ENCODE peak calls at places on chromosome 21, in ten cellular contexts. V is SJSA1; C is CD8-positive, alpha-beta T cell; E is A549; S is ovary; W is OCI-LY7; N is NT2/D1; G is mucosa of descending colon; D is GM23338; I is A673. X is an unnamed sample. For H3K4me1, the result is how much of the 10 kb centered on the place peaks cover.

GRCh38 chr21:18041012-18041411 is 203.6 kb upstream of the CHODL start:
- DNase-seq in V (no peak), N (peak), D (peak), C (no peak), E (peak), I (peak), G (no peak), S (no peak), W (peak), X (peak)

GRCh38 chr21:33036430-33037162 is 10.9 kb downstream of the OLIG2 start:
- DNase-seq in W (no peak), I (no peak), C (no peak), N (no peak), V (no peak), E (no peak), D (no peak), G (no peak), S (no peak), X (peak)

GRCh38 chr21:28974531-28975227 is 18.0 kb downstream of the LTN1 start:
- DNase-seq in I (no peak), E (no peak), V (no peak), W (no peak), N (no peak), C (no peak), S (no peak), G (no peak), D (no peak), X (no peak)

GRCh38 chr21:39155578-39155977 is 27.7 kb downstream of the PSMG1 start:
- DNase-seq in C (no peak), G (no peak), S (no peak), E (no peak), W (no peak), V (no peak), N (no peak), D (no peak), I (no peak), X (no peak)

GRCh38 chr21:29893687-29894086 is 46.1 kb downstream of the GRIK1 start:
- DNase-seq in E (no peak), W (no peak), D (no peak), G (no peak), N (no peak), I (no peak), C (no peak), S (no peak), V (no peak), X (no peak)

GRCh38 chr21:34625194-34625593 is 10.3 kb upstream of the RCAN1 start:
- DNase-seq in V (no peak), W (no peak), N (no peak), E (no peak), I (no peak), S (no peak), C (no peak), D (no peak), G (no peak), X (no peak)

GRCh38 chr21:32844653-32845443 is 73.3 kb upstream of the PAXBP1 start:
- DNase-seq in E (peak), V (no peak), D (no peak), I (peak), N (no peak), G (no peak), S (no peak), W (no peak), C (no peak), X (no peak)

GRCh38 chr21:31222142-31222541 is 121.9 kb downstream of the TIAM1 start:
- DNase-seq in V (no peak), C (no peak), I (no peak), S (no peak), D (no peak), E (no peak), N (no peak), W (no peak), G (no peak), X (no peak)

GRCh38 chr21:41819236-41819855 is 52.5 kb upstream of the RIPK4 start:
- DNase-seq in C (no peak), N (no peak), E (no peak), D (no peak), V (no peak), G (no peak), W (no peak), S (no peak), I (no peak), X (no peak)

GRCh38 chr21:35350965-35351364 is 301.9 kb upstream of the RUNX1 start:
- DNase-seq in C (no peak), S (no peak), I (no peak), N (no peak), E (no peak), W (no peak), G (no peak), D (no peak), V (no peak), X (no peak)

GRCh38 chr21:33855190-33855589 is 60.4 kb downstream of the ATP5PO start:
- DNase-seq in E (no peak), D (peak), N (no peak), S (no peak), W (peak), G (no peak), I (no peak), C (no peak), V (no peak), X (peak)

GRCh38 chr21:27838585-27838984 is 871.7 kb upstream of the ADAMTS5 start:
- DNase-seq in S (no peak), V (no peak), W (no peak), E (no peak), G (no peak), N (no peak), D (no peak), C (no peak), I (no peak), X (no peak)

GRCh38 chr21:39854572-39854971 is 12.7 kb upstream of the PCP4 start:
- DNase-seq in C (no peak), E (no peak), W (no peak), G (no peak), N (no peak), V (no peak), S (no peak), I (no peak), D (peak), X (no peak)

GRCh38 chr21:39518055-39518844 is 66.5 kb downstream of the SH3BGR start:
- DNase-seq in W (peak), N (peak), D (peak), E (peak), G (no peak), C (peak), V (peak), I (peak), S (no peak), X (peak)

GRCh38 chr21:28776251-28776650 is 216.4 kb downstream of the LTN1 start:
- DNase-seq in W (no peak), G (no peak), V (no peak), S (no peak), N (no peak), C (no peak), I (no peak), D (no peak), E (no peak), X (no peak)

GRCh38 chr21:41715649-41716321 is 51.1 kb downstream of the RIPK4 start:
- DNase-seq in W (no peak), I (no peak), G (no peak), E (peak), V (no peak), S (no peak), C (no peak), N (peak), D (peak), X (peak)

GRCh38 chr21:35025206-35026152 is 23.6 kb downstream of the RUNX1 start:
- DNase-seq in D (no peak), I (no peak), E (no peak), C (no peak), V (no peak), G (no peak), W (no peak), N (no peak), S (no peak), X (peak)

GRCh38 chr21:32826317-32827167 is 55.0 kb upstream of the PAXBP1 start:
- DNase-seq in C (peak), S (peak), G (no peak), I (peak), V (no peak), W (peak), D (peak), N (peak), E (peak), X (peak)

GRCh38 chr21:30354308-30355005 is 6.1 kb upstream of the KRTAP23-1 start:
- DNase-seq in S (no peak), N (no peak), G (no peak), E (no peak), C (no peak), V (no peak), W (no peak), D (no peak), I (no peak), X (no peak)

GRCh38 chr21:35573472-35574389 is 486.6 kb downstream of the SETD4 start:
- DNase-seq in G (no peak), W (no peak), N (no peak), S (no peak), E (no peak), V (no peak), I (no peak), D (no peak), C (no peak), X (no peak)

DNA sequence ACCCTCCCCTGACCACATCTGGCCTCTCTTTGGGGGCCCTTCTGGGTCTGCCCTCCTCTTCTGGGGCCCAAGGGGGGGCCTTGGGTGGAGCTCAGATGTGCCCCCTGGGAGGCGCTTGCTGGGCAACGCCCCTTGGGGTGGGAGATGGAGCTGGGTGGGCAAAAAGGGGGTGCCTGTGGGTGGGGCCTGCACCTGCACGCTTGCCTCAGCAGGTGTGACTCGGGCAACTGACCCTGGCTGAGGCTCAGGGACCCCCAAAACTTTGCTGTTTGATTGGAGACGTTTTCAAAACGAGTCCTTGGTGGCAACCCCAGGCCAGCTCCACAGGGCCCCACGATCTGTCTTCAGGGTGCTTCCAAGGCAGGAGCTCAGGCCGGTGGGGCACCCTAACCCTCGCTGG is 105.3 kb downstream of the SIK1 start:
- DNase-seq in W (no peak), V (no peak), I (no peak), S (peak), C (no peak), N (no peak), D (no peak), E (no peak), G (no peak), X (no peak)
- H3K4me1 ChIP-seq in W (under half), V (under half), I (under half), S (under half), C (under half), N (under half), D (under half), E (under half), G (under half), X (under half)

GRCh38 chr21:44816761-44817505 is 929 bp downstream of the SUMO3 start:
- DNase-seq in G (peak), D (no peak), C (no peak), S (peak), N (no peak), W (no peak), I (no peak), V (no peak), E (no peak), X (no peak)

GRCh38 chr21:44813727-44814126 is 4.1 kb downstream of the SUMO3 start:
- DNase-seq in V (no peak), I (no peak), S (no peak), C (no peak), N (no peak), W (no peak), G (no peak), D (no peak), E (no peak), X (no peak)

GRCh38 chr21:44814498-44815023 is 3.3 kb downstream of the SUMO3 start:
- DNase-seq in G (no peak), N (no peak), D (no peak), W (no peak), E (no peak), C (no peak), I (no peak), S (no peak), V (no peak), X (no peak)

GRCh38 chr21:44815852-44816628 is 1.8 kb downstream of the SUMO3 start:
- DNase-seq in N (no peak), C (no peak), E (no peak), V (no peak), W (no peak), D (no peak), I (no peak), G (no peak), S (peak), X (peak)

DNA sequence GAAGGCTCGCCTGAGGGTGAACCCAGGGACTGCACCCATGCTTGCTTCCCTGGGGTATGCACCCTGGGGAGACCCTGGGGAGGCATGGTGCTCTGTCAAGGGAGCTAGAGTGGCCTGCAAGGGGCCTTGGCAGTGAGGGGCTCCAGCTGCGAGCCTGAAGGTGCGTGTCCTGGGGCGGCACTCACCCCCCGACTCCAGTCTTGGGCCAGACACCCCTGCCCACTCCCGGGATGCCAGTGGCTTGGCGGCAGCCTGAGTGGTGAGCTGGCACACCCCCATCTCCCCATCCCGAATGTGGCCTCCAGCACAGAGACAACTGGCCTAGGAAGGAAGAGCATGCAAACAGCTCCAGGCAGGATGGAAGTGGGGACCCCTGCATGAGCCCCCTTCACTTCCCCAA is 2.6 kb downstream of the SUMO3 start:
- DNase-seq in N (no peak), S (no peak), D (no peak), I (no peak), G (peak), V (no peak), E (no peak), C (no peak), W (no peak), X (peak)
- H3K4me1 ChIP-seq in N (under half), S (under half), D (under half), I (under half), G (under half), V (under half), E (under half), C (under half), W (under half), X (under half)

GRCh38 chr21:45542667-45543370 is 579 bp upstream of the SLC19A1 start:
- DNase-seq in G (peak), W (no peak), S (peak), D (peak), C (no peak), I (no peak), E (no peak), N (no peak), V (peak), X (peak)

GRCh38 chr21:45543710-45544448 is 1.6 kb upstream of the SLC19A1 start:
- DNase-seq in I (no peak), V (peak), D (no peak), G (peak), W (no peak), C (peak), E (no peak), S (peak), N (no peak), X (peak)

GRCh38 chr21:45542242-45542666 is at the start of gene SLC19A1:
- DNase-seq in D (peak), N (no peak), V (peak), I (peak), E (peak), W (peak), S (peak), C (peak), G (peak), X (peak)

GRCh38 chr21:45544449-45545235 is 2.4 kb upstream of the SLC19A1 start:
- DNase-seq in G (no peak), D (no peak), V (peak), E (no peak), W (no peak), N (no peak), I (no peak), C (peak), S (peak), X (peak)

GRCh38 chr21:45543371-45543709 is 1.1 kb upstream of the SLC19A1 start:
- DNase-seq in N (no peak), W (no peak), D (no peak), C (peak), S (peak), E (no peak), V (peak), G (no peak), I (no peak), X (peak)
- H3K4me1 ChIP-seq in N (under half), W (under half), D (under half), C (under half), S (under half), E (under half), V (under half), G (under half), I (under half), X (under half)

DNA sequence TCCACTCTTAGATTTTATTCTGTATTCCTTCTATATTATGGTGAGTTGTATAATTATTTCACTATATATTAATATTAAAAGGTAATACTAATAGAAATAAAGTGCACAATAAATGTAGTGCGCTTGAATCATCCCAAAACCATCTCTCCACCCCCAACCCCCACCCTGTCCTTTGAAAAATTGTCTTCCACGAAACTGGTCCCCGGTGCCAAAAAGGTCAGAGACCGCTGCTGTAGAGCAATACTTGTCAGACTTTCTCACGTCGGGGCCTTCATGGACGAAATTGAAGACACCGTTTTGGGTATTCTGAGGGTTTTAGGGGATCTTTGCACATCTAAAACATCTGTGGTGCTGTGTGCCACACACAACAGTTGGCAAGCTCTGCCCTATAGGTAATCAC is 19.6 kb downstream of the DYRK1A start:
- DNase-seq in N (no peak), I (no peak), C (no peak), E (no peak), V (no peak), W (no peak), D (no peak), S (no peak), G (no peak), X (no peak)
- H3K4me1 ChIP-seq in N (under half), I (under half), C (half or more), E (under half), V (under half), W (under half), D (under half), S (under half), G (under half), X (under half)

GRCh38 chr21:23249760-23250159 is 2251.6 kb downstream of the NCAM2 start:
- DNase-seq in N (no peak), V (no peak), S (no peak), D (no peak), C (no peak), E (no peak), I (no peak), W (no peak), G (no peak), X (no peak)

GRCh38 chr21:23245231-23245630 is 2247.0 kb downstream of the NCAM2 start:
- DNase-seq in G (no peak), I (no peak), W (no peak), C (no peak), S (no peak), E (no peak), V (no peak), N (no peak), D (no peak), X (no peak)

DNA sequence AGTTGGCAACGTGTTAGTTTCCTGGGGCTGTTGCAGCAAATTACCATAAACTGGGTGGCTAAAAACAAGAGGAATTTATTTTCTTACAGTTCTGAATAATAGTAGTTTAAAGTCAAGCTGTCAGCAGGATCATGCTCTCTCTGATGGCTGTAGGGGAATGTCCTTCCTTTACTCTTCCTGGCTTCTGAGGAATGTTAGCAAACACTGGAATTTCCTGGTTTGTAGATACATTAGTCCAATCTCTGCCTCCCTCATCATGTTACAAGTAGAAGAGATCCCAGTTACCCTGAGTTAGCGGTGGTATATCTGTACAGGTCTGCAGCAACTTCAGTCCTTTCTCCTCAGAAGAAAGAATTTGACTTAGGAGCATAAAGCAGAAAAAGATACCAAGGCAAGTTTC is 2249.1 kb downstream of the NCAM2 start:
- DNase-seq in G (no peak), N (no peak), W (no peak), V (no peak), E (no peak), D (peak), C (no peak), S (no peak), I (peak), X (no peak)
- H3K4me1 ChIP-seq in G (under half), N (under half), W (under half), V (under half), E (under half), D (under half), C (under half), S (under half), I (under half), X (under half)

GRCh38 chr21:45429221-45430164 is 24.5 kb downstream of the COL18A1 start:
- DNase-seq in N (no peak), S (no peak), G (no peak), W (no peak), D (no peak), I (no peak), C (no peak), V (no peak), E (no peak), X (peak)
- H3K4me1 ChIP-seq in N (half or more), S (under half), G (under half), W (under half), D (under half), I (under half), C (under half), V (under half), E (half or more), X (under half)

X was measured in endodermal cell.